ENCODE peak calls at places on chromosome 7, in five cellular contexts. S is A549, F is IMR-90, D is K562, M is GM12878. Y is an unnamed sample.

GRCh38 chr7:91066627-91067026 is 197.6 kb upstream of the FZD1 start:
- DNase-seq in S (no peak), F (no peak), D (no peak), M (no peak), Y (no peak)

GRCh38 chr7:87564290-87564963 is 36.3 kb downstream of the ABCB1 start:
- DNase-seq in S (peak), F (no peak), D (no peak), M (no peak), Y (peak)

GRCh38 chr7:136925556-136925955 is 57.1 kb downstream of the CHRM2 start:
- DNase-seq in S (no peak), F (peak), D (no peak), M (no peak), Y (no peak)

GRCh38 chr7:27143022-27143949 is at the start of gene HOXA5:
- DNase-seq in S (peak), F (peak), D (no peak), M (no peak), Y (peak)

GRCh38 chr7:144489504-144489903 is 86.0 kb upstream of the NOBOX start:
- DNase-seq in S (no peak), F (no peak), D (no peak), M (no peak), Y (no peak)

GRCh38 chr7:149423441-149423970 is 37.4 kb downstream of the ZNF777 start:
- DNase-seq in S (no peak), F (no peak), D (no peak), M (no peak), Y (no peak)

GRCh38 chr7:93016085-93016471 is 101.7 kb downstream of the SAMD9 start:
- DNase-seq in S (no peak), F (peak), D (no peak), M (no peak), Y (no peak)

GRCh38 chr7:74003609-74004008 is 24.4 kb upstream of the ELN start:
- DNase-seq in S (no peak), F (no peak), D (no peak), M (no peak), Y (no peak)

GRCh38 chr7:114527589-114527988 is 113.0 kb downstream of the FOXP2 start:
- DNase-seq in S (no peak), F (no peak), D (no peak), M (no peak), Y (no peak)

GRCh38 chr7:87398441-87398840 is 53.0 kb downstream of the CROT start:
- DNase-seq in S (no peak), F (peak), D (no peak), M (no peak), Y (no peak)

GRCh38 chr7:105830405-105831218 is 45.8 kb downstream of the ATXN7L1 start:
- DNase-seq in S (peak), F (peak), D (no peak), M (no peak), Y (peak)

GRCh38 chr7:7820939-7821338 is 102.5 kb upstream of the RPA3 start:
- DNase-seq in S (no peak), F (no peak), D (no peak), M (peak), Y (no peak)

DNA sequence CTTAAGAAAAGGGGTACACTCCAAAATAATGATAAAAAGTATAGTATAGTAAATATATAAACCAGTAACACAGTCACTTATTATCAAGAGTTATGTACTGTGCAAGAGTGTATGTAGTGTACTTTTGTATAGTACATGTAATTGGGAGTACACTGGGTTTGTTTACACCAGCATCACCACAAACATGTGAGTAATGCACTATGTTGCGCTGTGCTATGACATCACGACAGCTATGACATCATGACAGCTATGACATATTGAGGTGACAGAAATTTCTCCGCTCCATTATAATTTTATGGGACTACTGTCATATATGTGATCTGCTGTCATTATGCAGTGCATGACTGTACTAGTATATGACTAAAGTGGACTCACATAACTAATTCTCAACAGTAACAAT is 84.6 kb downstream of the KMT2C start:
- DNase-seq in S (no peak), F (peak), D (no peak), M (no peak), Y (no peak)
- TF ChIP-seq RCOR1 in S (no peak), F (no peak), D (no peak), M (no peak), Y (no peak)

GRCh38 chr7:138878064-138878463 is 80.1 kb upstream of the ATP6V0A4 start:
- DNase-seq in S (no peak), F (no peak), D (no peak), M (no peak), Y (no peak)

GRCh38 chr7:138878847-138879246 is 80.9 kb upstream of the ATP6V0A4 start:
- DNase-seq in S (no peak), F (no peak), D (no peak), M (no peak), Y (no peak)

GRCh38 chr7:138875794-138876193 is 77.8 kb upstream of the ATP6V0A4 start:
- DNase-seq in S (no peak), F (peak), D (no peak), M (no peak), Y (no peak)

GRCh38 chr7:138879356-138879755 is 81.4 kb upstream of the ATP6V0A4 start:
- DNase-seq in S (no peak), F (no peak), D (no peak), M (no peak), Y (no peak)

DNA sequence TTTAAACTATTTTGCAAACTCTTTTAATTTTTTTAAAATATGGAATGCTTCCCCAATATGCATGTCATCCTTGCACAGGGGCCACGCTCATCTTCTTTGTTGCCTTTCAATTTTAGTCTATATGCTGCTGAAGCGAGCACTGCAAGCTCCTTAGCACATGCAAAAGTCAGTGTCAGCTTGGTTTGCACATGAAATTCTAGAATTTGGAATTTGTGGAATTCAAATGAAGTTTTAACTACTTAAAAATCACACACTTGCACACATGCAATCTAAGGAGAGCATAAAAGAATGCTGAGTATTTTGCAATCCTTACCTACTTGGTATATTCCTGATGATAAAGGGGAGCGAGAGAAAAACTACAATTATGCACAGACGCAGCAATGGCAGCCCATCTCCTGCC is 78.3 kb upstream of the ATP6V0A4 start:
- DNase-seq in S (no peak), F (no peak), D (no peak), M (no peak), Y (no peak)
- TF ChIP-seq RCOR1 in S (no peak), F (no peak), D (no peak), M (no peak), Y (no peak)

DNA sequence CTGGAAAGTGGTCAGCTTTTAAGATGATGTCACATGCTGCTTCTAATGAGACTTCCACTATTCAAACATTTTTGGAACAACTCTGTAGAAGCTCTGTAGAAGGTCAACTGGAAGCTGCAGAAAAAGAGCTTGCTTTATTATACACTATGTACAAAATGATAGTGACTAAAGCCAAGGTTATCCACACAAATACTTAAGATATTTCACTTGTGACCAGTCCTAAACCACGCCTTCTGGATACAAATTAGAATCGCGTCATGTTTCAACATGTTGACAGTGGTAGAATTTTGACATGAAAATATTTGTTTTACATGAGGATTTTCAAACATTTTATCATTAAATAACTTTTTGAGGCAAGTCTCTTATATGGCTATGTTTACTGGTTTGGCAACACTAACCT is 499.6 kb upstream of the PHF14 start:
- DNase-seq in S (peak), F (no peak), D (no peak), M (no peak), Y (no peak)
- TF ChIP-seq RCOR1 in S (no peak), F (no peak), D (no peak), M (no peak), Y (no peak)

GRCh38 chr7:129170373-129171021 is 17.9 kb upstream of the SMO start:
- DNase-seq in S (no peak), F (no peak), D (no peak), M (no peak), Y (no peak)

GRCh38 chr7:129168219-129168991 is 20.0 kb upstream of the SMO start:
- DNase-seq in S (no peak), F (no peak), D (no peak), M (no peak), Y (no peak)

GRCh38 chr7:129169171-129169643 is 19.2 kb upstream of the SMO start:
- DNase-seq in S (no peak), F (no peak), D (peak), M (no peak), Y (no peak)

GRCh38 chr7:129166745-129167144 is 21.7 kb upstream of the SMO start:
- DNase-seq in S (no peak), F (no peak), D (no peak), M (peak), Y (no peak)

DNA sequence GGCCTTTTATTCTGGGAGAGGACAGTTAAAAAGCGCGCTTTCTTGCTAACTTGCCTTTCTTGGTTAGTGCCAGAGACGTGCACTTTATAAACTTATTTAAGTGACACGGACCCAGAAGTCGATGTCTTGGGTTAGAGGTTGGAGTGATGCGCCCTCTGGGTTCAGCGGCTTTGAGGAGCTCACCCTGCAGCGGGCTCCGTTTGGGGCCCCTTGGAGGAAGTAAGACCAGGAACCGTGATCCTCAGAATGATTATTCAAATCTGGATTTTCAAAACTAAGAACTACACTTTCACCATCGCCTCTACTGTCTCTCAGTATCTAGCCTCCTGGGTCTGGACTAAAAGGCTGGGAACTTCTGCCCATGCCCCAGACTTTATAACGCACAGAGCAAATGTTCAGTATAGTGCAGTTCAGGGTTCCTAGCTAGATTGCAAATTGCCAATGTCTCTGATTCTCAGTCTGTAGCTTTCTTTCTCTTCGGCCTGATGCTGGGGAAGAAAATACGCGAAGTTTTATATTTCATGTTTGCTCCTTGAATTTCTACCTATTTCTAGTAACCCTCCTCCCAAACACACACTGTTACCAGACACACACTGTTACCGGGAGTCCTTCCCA is 18.6 kb upstream of the SMO start:
- DNase-seq in S (no peak), F (no peak), D (no peak), M (no peak), Y (no peak)
- TF ChIP-seq RCOR1 in S (no peak), F (no peak), D (no peak), M (no peak), Y (no peak)

GRCh38 chr7:124768525-124768924 is 2.9 kb upstream of the GPR37 start:
- DNase-seq in S (no peak), F (no peak), D (no peak), M (no peak), Y (no peak)
- TF ChIP-seq RCOR1 in S (no peak), F (no peak), D (no peak), M (no peak), Y (no peak)

GRCh38 chr7:44727346-44728262 is 21.0 kb upstream of the ZMIZ2 start:
- DNase-seq in S (no peak), F (peak), D (no peak), M (no peak), Y (no peak)
- TF ChIP-seq RCOR1 in S (no peak), F (no peak), D (no peak), M (no peak), Y (no peak)

GRCh38 chr7:37944737-37945054 is 24.3 kb downstream of the EPDR1 start:
- DNase-seq in S (no peak), F (no peak), D (no peak), M (no peak), Y (no peak)

GRCh38 chr7:37942934-37943610 is 22.6 kb downstream of the EPDR1 start:
- DNase-seq in S (peak), F (no peak), D (no peak), M (peak), Y (peak)

GRCh38 chr7:37943905-37944736 is 23.7 kb downstream of the EPDR1 start:
- DNase-seq in S (no peak), F (no peak), D (no peak), M (peak), Y (no peak)

GRCh38 chr7:37947138-37947839 is 26.8 kb downstream of the EPDR1 start:
- DNase-seq in S (no peak), F (no peak), D (no peak), M (no peak), Y (no peak)

GRCh38 chr7:37945336-37945735 is 24.9 kb downstream of the EPDR1 start:
- DNase-seq in S (no peak), F (no peak), D (no peak), M (no peak), Y (no peak)
- TF ChIP-seq RCOR1 in S (no peak), F (no peak), D (no peak), M (no peak), Y (no peak)